ENCODE peak calls at places on chromosomes 4 and X, in ten cellular contexts. O is Ammon's horn, S is PC-3, Z is glutamatergic neuron, Y is T-helper 1 cell, F is endothelial cell, U is EH, T is SJSA1, E is T-cell, A is T-helper 9 cell. K is an unnamed sample.

GRCh38 chrX:21700967-21701366 is 42.8 kb upstream of the KLHL34 start:
- DNase-seq in O (no peak), S (no peak), Z (no peak), Y (no peak), F (no peak), U (no peak), T (no peak), E (no peak), A (no peak), K (no peak)

GRCh38 chrX:116204947-116205346 is 34.4 kb downstream of the AGTR2 start:
- DNase-seq in O (peak; percentile 7), S (peak; percentile 65), Z (no peak), Y (no peak), F (peak; percentile 2), U (no peak), T (no peak), E (no peak), A (no peak), K (no peak)

GRCh38 chrX:33014086-33014485 is 197.3 kb downstream of the DMD start:
- DNase-seq in O (no peak), S (no peak), Z (no peak), Y (no peak), F (no peak), U (no peak), T (no peak), E (no peak), A (no peak), K (no peak)

GRCh38 chrX:101383679-101384078 is 2.3 kb downstream of the BTK start:
- DNase-seq in O (no peak), S (no peak), Z (no peak), Y (no peak), F (no peak), U (no peak), T (no peak), E (no peak), A (no peak), K (no peak)

GRCh38 chrX:97211070-97211469 is 327.4 kb downstream of the RPA4 start:
- DNase-seq in O (no peak), S (peak; percentile 13), Z (no peak), Y (no peak), F (no peak), U (no peak), T (no peak), E (no peak), A (no peak), K (no peak)

GRCh38 chr4:963276-964225 is 9.8 kb downstream of the DGKQ start:
- DNase-seq in O (no peak), S (no peak), Z (peak; percentile 14), Y (no peak), F (no peak), U (no peak), T (peak; percentile 28), E (no peak), A (no peak), K (no peak)

GRCh38 chr4:106172846-106173245 is 143.2 kb downstream of the TBCK start:
- DNase-seq in O (no peak), S (no peak), Z (no peak), Y (no peak), F (no peak), U (peak; percentile 4), T (no peak), E (no peak), A (no peak), K (no peak)

GRCh38 chr4:145936142-145937020 is 2.2 kb downstream of the ZNF827 start:
- DNase-seq in O (peak; percentile 68), S (peak; percentile 75), Z (peak; percentile 77), Y (peak; percentile 46), F (peak; percentile 75), U (peak; percentile 77), T (peak; percentile 84), E (peak; percentile 55), A (peak; percentile 49), K (peak; percentile 58)

GRCh38 chr4:151743894-151744293 is 16.9 kb downstream of the GATB start:
- DNase-seq in O (no peak), S (no peak), Z (no peak), Y (no peak), F (no peak), U (no peak), T (no peak), E (no peak), A (no peak), K (no peak)

GRCh38 chrX:41607264-41607832 is 81.4 kb upstream of the GPR34 start:
- DNase-seq in O (no peak), S (no peak), Z (no peak), Y (no peak), F (no peak), U (no peak), T (no peak), E (no peak), A (no peak), K (no peak)

GRCh38 chr4:119785963-119786362 is 157.4 kb upstream of the PDE5A start:
- DNase-seq in O (no peak), S (peak; percentile 44), Z (no peak), Y (no peak), F (no peak), U (peak; percentile 31), T (no peak), E (no peak), A (no peak), K (no peak)

GRCh38 chr4:128524311-128524710 is 236.7 kb upstream of the PGRMC2 start:
- DNase-seq in O (no peak), S (peak; percentile 84), Z (no peak), Y (no peak), F (no peak), U (peak; percentile 91), T (peak; percentile 79), E (no peak), A (no peak), K (peak; percentile 28)

GRCh38 chr4:183444953-183445543 is 612 bp downstream of the CDKN2AIP start:
- DNase-seq in O (no peak), S (peak; percentile 2), Z (peak; percentile 52), Y (no peak), F (peak; percentile 43), U (peak; percentile 36), T (peak; percentile 45), E (no peak), A (no peak), K (no peak)

GRCh38 chrX:111411591-111412371 is at the start of gene DCX:
- DNase-seq in O (peak; percentile 10), S (no peak), Z (peak; percentile 32), Y (no peak), F (no peak), U (no peak), T (no peak), E (no peak), A (no peak), K (no peak)

GRCh38 chr4:87174672-87175071 is 45.7 kb downstream of the KLHL8 start:
- DNase-seq in O (no peak), S (no peak), Z (no peak), Y (no peak), F (no peak), U (no peak), T (no peak), E (no peak), A (no peak), K (no peak)

GRCh38 chr4:16721618-16722291 is 176.7 kb downstream of the LDB2 start:
- DNase-seq in O (no peak), S (peak; percentile 62), Z (no peak), Y (no peak), F (no peak), U (peak; percentile 88), T (no peak), E (no peak), A (no peak), K (peak; percentile 50)

GRCh38 chrX:311156-312129 is 7.2 kb downstream of the GTPBP6 start:
- DNase-seq in O (no peak), S (no peak), Z (no peak), Y (no peak), F (no peak), U (no peak), T (peak; percentile 31), E (no peak), A (no peak), K (no peak)

GRCh38 chrX:116873678-116874077 is 410.9 kb upstream of the CT83 start:
- DNase-seq in O (no peak), S (peak; percentile 42), Z (no peak), Y (no peak), F (no peak), U (peak; percentile 78), T (no peak), E (no peak), A (no peak), K (peak; percentile 1)

GRCh38 chr4:152087335-152087734 is 326.5 kb upstream of the GATB start:
- DNase-seq in O (no peak), S (no peak), Z (no peak), Y (no peak), F (no peak), U (no peak), T (no peak), E (no peak), A (no peak), K (no peak)

GRCh38 chr4:8830611-8831200 is 40.9 kb downstream of the HMX1 start:
- DNase-seq in O (no peak), S (no peak), Z (no peak), Y (no peak), F (no peak), U (no peak), T (peak; percentile 11), E (no peak), A (no peak), K (no peak)

GRCh38 chr4:2411786-2412510 is 6.5 kb downstream of the ZFYVE28 start:
- DNase-seq in O (no peak), S (no peak), Z (no peak), Y (no peak), F (no peak), U (no peak), T (no peak), E (no peak), A (peak; percentile 9), K (no peak)

GRCh38 chr4:93759506-93759905 is 69.0 kb upstream of the ATOH1 start:
- DNase-seq in O (no peak), S (no peak), Z (no peak), Y (no peak), F (no peak), U (no peak), T (no peak), E (no peak), A (no peak), K (no peak)

GRCh38 chr4:141058739-141059507 is 74.3 kb downstream of the RNF150 start:
- DNase-seq in O (no peak), S (peak; percentile 15), Z (no peak), Y (no peak), F (no peak), U (peak; percentile 94), T (no peak), E (no peak), A (no peak), K (peak; percentile 38)

GRCh38 chrX:7164174-7164573 is 16.2 kb upstream of the PUDP start:
- DNase-seq in O (no peak), S (no peak), Z (no peak), Y (no peak), F (no peak), U (no peak), T (no peak), E (no peak), A (no peak), K (no peak)

GRCh38 chr4:157582141-157582540 is 361.6 kb downstream of the GRIA2 start:
- DNase-seq in O (peak; percentile 56), S (no peak), Z (no peak), Y (no peak), F (no peak), U (no peak), T (no peak), E (no peak), A (no peak), K (no peak)